ENCODE peak calls at places on chromosomes 4 and X, in nine cellular contexts. C is choroid plexus epithelial cell, S is astrocyte of the spinal cord, T is cardiac fibroblast, A is HFF-Myc, I is retinal pigment epithelial cell, R is brain microvascular endothelial cell, M is keratinocyte, B is cardiac muscle cell. Z is an unnamed sample.

GRCh38 chr4:112897548-112897947 is 151.9 kb upstream of the ANK2 start:
- DNase-seq in B (peak; percentile 6), M (no peak), A (no peak), C (peak; percentile 18), I (no peak), T (no peak), S (no peak), R (no peak), Z (no peak)

GRCh38 chrX:115560978-115561604 is at the start of gene PLS3:
- DNase-seq in B (peak; percentile 92), S (peak; percentile 85), I (peak; percentile 53), T (peak; percentile 92), C (peak; percentile 89), R (peak; percentile 90), M (no peak), A (no peak), Z (peak; percentile 53)

GRCh38 chr4:125828316-125828715 is 513.6 kb downstream of the FAT4 start:
- DNase-seq in B (no peak), T (no peak), A (no peak), I (no peak), M (no peak), S (no peak), R (no peak), C (no peak), Z (no peak)

GRCh38 chr4:174282836-174283506 is 496 bp downstream of the FBXO8 start:
- DNase-seq in T (peak; percentile 96), A (peak; percentile 81), M (peak; percentile 63), I (peak; percentile 88), S (peak; percentile 94), R (peak; percentile 94), C (peak; percentile 98), B (peak; percentile 96), Z (peak; percentile 82)

GRCh38 chr4:68272860-68273259 is 27.4 kb upstream of the TMPRSS11B start:
- DNase-seq in A (no peak), B (no peak), S (peak; percentile 18), C (no peak), T (no peak), M (no peak), R (no peak), I (no peak), Z (no peak)

GRCh38 chr4:157128395-157128794 is 52.4 kb downstream of the GLRB start:
- DNase-seq in I (peak; percentile 25), T (peak; percentile 76), C (peak; percentile 77), M (no peak), B (peak; percentile 66), A (peak; percentile 9), R (peak; percentile 61), S (peak; percentile 66), Z (peak; percentile 29)

GRCh38 chr4:38281416-38282071 is 321.3 kb downstream of the PTTG2 start:
- DNase-seq in M (no peak), I (peak; percentile 45), T (peak; percentile 65), S (peak; percentile 62), C (peak; percentile 63), R (peak; percentile 16), B (peak; percentile 64), A (no peak), Z (peak; percentile 29)

GRCh38 chrX:48945517-48946348 is 11.7 kb downstream of the OTUD5 start:
- DNase-seq in M (no peak), R (peak; percentile 37), S (peak; percentile 45), T (peak; percentile 63), C (peak; percentile 66), I (no peak), B (peak; percentile 59), A (no peak), Z (no peak)

GRCh38 chr4:102345795-102346100 is 466 bp upstream of the SLC39A8 start:
- DNase-seq in T (peak; percentile 6), C (peak; percentile 33), B (no peak), A (no peak), S (no peak), I (no peak), M (no peak), R (no peak), Z (no peak)

GRCh38 chr4:102344520-102344954 is 745 bp downstream of the SLC39A8 start:
- DNase-seq in I (peak; percentile 15), A (no peak), B (peak; percentile 61), C (peak; percentile 64), S (peak; percentile 51), R (peak; percentile 45), T (no peak), M (no peak), Z (no peak)

GRCh38 chr4:102342404-102343074 is 2.7 kb downstream of the SLC39A8 start:
- DNase-seq in M (no peak), I (no peak), A (no peak), R (no peak), C (no peak), S (no peak), T (no peak), B (no peak), Z (no peak)

GRCh38 chr4:102344955-102345794 is at the start of gene SLC39A8:
- DNase-seq in A (peak; percentile 39), S (peak; percentile 81), M (no peak), I (peak; percentile 50), C (peak; percentile 89), B (peak; percentile 91), T (peak; percentile 86), R (peak; percentile 71), Z (peak; percentile 55)

GRCh38 chr4:102343964-102344519 is 1.2 kb downstream of the SLC39A8 start:
- DNase-seq in R (no peak), S (no peak), T (peak; percentile 53), C (no peak), A (no peak), B (no peak), M (no peak), I (peak; percentile 25), Z (no peak)
- H3K4me3 ChIP-seq in R (peak overlapping the region; percentile 75), S (peak overlapping the region; percentile 75), T (peak overlapping the region; percentile 69), C (peak overlapping the region; percentile 75), A (peak overlapping the region; percentile 59), B (peak overlapping the region; percentile 47), M (peak overlapping the region; percentile 88), I (peak overlapping the region; percentile 86), Z (peak overlapping the region; percentile 65)

GRCh38 chr4:101141855-101142254 is 205.5 kb downstream of the PPP3CA start:
- DNase-seq in I (no peak), T (no peak), M (no peak), A (no peak), B (no peak), R (no peak), S (no peak), C (no peak), Z (no peak)

GRCh38 chr4:101141230-101141629 is 206.1 kb downstream of the PPP3CA start:
- DNase-seq in S (no peak), M (no peak), T (no peak), I (no peak), R (no peak), B (no peak), C (no peak), A (no peak), Z (no peak)

GRCh38 chr4:101140228-101140627 is 207.1 kb downstream of the PPP3CA start:
- DNase-seq in B (no peak), I (no peak), T (no peak), R (no peak), M (no peak), A (no peak), S (no peak), C (no peak), Z (no peak)

GRCh38 chr4:101135371-101136010 is 211.8 kb downstream of the PPP3CA start:
- DNase-seq in A (no peak), M (no peak), I (no peak), C (no peak), S (no peak), T (no peak), B (no peak), R (no peak), Z (no peak)

GRCh38 chr4:101136373-101137370 is 210.7 kb downstream of the PPP3CA start:
- DNase-seq in S (no peak), I (no peak), A (no peak), M (no peak), C (no peak), R (no peak), B (no peak), T (no peak), Z (no peak)
- TF ChIP-seq CTCF in S (no peak), I (no peak), A (no peak), M (no peak), C (no peak), R (no peak), B (no peak), T (no peak), Z (no peak)

DNA sequence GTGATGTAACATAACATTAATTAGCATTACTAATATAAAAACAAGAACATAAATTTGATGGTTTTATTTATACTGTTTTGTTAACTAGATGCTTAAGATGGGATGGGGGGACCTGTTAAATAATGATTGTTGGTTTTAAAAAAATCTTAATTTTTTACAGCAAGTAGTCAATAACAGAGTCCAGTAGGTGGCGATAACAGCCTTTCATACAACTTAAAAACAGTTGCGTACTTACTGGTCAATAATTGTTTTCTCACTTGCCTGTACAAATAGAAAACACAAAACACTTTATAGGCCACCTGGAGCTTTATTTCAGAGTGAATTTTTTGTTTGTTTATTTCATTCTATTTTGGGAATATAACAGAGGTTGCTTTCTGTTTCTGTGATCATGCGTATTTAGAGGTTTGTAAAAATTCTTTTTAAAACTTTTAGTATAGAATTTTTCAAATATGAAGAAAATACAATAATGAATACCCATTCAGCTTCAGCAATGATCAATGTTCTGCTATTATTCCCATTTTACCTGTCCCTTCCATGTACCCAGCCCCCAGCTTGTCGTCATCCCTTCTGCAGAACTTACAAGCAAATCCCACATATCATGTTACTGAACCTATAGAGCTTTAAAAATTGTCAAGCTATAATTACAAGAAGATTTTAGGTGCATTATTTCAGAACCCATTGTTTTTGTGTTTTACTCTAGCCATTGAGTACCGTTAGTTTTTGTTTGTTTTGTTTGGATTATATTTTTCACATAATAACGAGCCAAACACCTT is 97.1 kb downstream of the MRPL1 start:
- DNase-seq in T (peak; percentile 81), I (peak; percentile 10), C (peak; percentile 76), S (peak; percentile 63), B (peak; percentile 80), A (peak; percentile 27), M (peak; percentile 4), R (peak; percentile 9), Z (peak; percentile 51)
- H3K4me3 ChIP-seq in T (no peak overlapping the region), I (no peak overlapping the region), C (peak overlapping the region; percentile 26), S (no peak overlapping the region), B (no peak overlapping the region), A (no peak overlapping the region), M (no peak overlapping the region), R (no peak overlapping the region), Z (no peak overlapping the region)

GRCh38 chr4:87117730-87118075 is 102.7 kb downstream of the KLHL8 start:
- DNase-seq in C (no peak), M (no peak), B (no peak), T (no peak), R (no peak), S (no peak), I (peak; percentile 88), A (no peak), Z (no peak)

GRCh38 chr4:87116230-87116629 is 104.2 kb downstream of the KLHL8 start:
- DNase-seq in T (peak; percentile 30), S (peak; percentile 52), R (no peak), I (no peak), M (no peak), C (peak; percentile 74), B (no peak), A (no peak), Z (no peak)

GRCh38 chr4:87112063-87112462 is 108.4 kb downstream of the KLHL8 start:
- DNase-seq in C (peak; percentile 43), T (no peak), R (no peak), S (no peak), I (no peak), M (no peak), A (no peak), B (peak; percentile 22), Z (no peak)

GRCh38 chr4:87117051-87117729 is 103.2 kb downstream of the KLHL8 start:
- DNase-seq in C (no peak), R (no peak), B (no peak), A (no peak), T (no peak), M (no peak), I (peak; percentile 90), S (no peak), Z (no peak)

GRCh38 chr4:87114245-87115062 is 106.0 kb downstream of the KLHL8 start:
- DNase-seq in S (no peak), C (no peak), I (no peak), M (no peak), A (no peak), R (no peak), B (no peak), T (no peak), Z (no peak)
- TF ChIP-seq CTCF in S (peak; percentile 21), C (peak; percentile 14), I (no peak), M (peak; percentile 4), A (peak; percentile 6), R (peak; percentile 32), B (peak; percentile 5), T (peak; percentile 5), Z (peak; percentile 4)